ENCODE peak calls at places on chromosome 19, in five cellular contexts. J, A, N, Q and W are unnamed samples.

GRCh38 chr19:2302319-2303208 is 5.4 kb downstream of the LINGO3 start:
- DNase-seq in A (no peak), N (no peak), J (peak; percentile 57), Q (peak; percentile 82), W (peak; percentile 27)

GRCh38 chr19:13163609-13164364 is 13.6 kb downstream of the IER2 start:
- DNase-seq in J (peak; percentile 76), A (peak; percentile 88), N (peak; percentile 78), Q (peak; percentile 97), W (peak; percentile 81)

GRCh38 chr19:54573330-54573872 is at the start of gene LILRA2:
- DNase-seq in Q (no peak), A (no peak), J (no peak), N (no peak), W (no peak)

GRCh38 chr19:23440207-23440606 is 44.9 kb upstream of the ZNF91 start:
- DNase-seq in A (no peak), Q (no peak), J (no peak), N (no peak), W (no peak)

GRCh38 chr19:27972291-27973040 is 1240.5 kb downstream of the UQCRFS1 start:
- DNase-seq in Q (no peak), N (no peak), A (no peak), J (no peak), W (peak; percentile 35)

GRCh38 chr19:42412223-42412622 is 15.0 kb downstream of the LIPE start:
- DNase-seq in A (no peak), J (no peak), N (no peak), Q (no peak), W (no peak)

GRCh38 chr19:12922959-12923358 is 3.9 kb upstream of the SYCE2 start:
- DNase-seq in N (no peak), J (no peak), A (no peak), Q (no peak), W (no peak)

GRCh38 chr19:54332149-54332548 is 6.8 kb downstream of the LILRA4 start:
- DNase-seq in A (no peak), N (no peak), J (no peak), Q (peak; percentile 44), W (no peak)

GRCh38 chr19:48398329-48399235 is 5.1 kb downstream of the GRIN2D start:
- DNase-seq in N (peak; percentile 50), Q (peak; percentile 91), A (peak; percentile 51), J (peak; percentile 52), W (peak; percentile 76)

GRCh38 chr19:13917888-13918406 is 11.9 kb downstream of the CC2D1A start:
- DNase-seq in N (no peak), A (no peak), Q (no peak), J (peak; percentile 54), W (no peak)

GRCh38 chr19:10544242-10544752 is 593 bp downstream of the ATG4D start:
- DNase-seq in N (peak; percentile 53), Q (peak; percentile 76), J (peak; percentile 28), A (peak; percentile 25), W (no peak)

GRCh38 chr19:28168557-28168956 is 1044.4 kb downstream of the UQCRFS1 start:
- DNase-seq in J (no peak), Q (no peak), A (no peak), N (no peak), W (no peak)

GRCh38 chr19:14112809-14113385 is 4.7 kb downstream of the PRKACA start:
- DNase-seq in J (peak; percentile 76), A (peak; percentile 63), Q (peak; percentile 84), N (peak; percentile 87), W (peak; percentile 36)

GRCh38 chr19:15885167-15885566 is 12.7 kb downstream of the CYP4F2 start:
- DNase-seq in A (no peak), J (no peak), N (no peak), Q (no peak), W (no peak)

GRCh38 chr19:13195678-13196077 is 45.5 kb downstream of the IER2 start:
- DNase-seq in J (no peak), N (no peak), A (no peak), Q (no peak), W (no peak)

GRCh38 chr19:50327013-50327412 is 2.2 kb downstream of the KCNC3 start:
- DNase-seq in N (no peak), J (no peak), A (no peak), Q (no peak), W (no peak)

DNA sequence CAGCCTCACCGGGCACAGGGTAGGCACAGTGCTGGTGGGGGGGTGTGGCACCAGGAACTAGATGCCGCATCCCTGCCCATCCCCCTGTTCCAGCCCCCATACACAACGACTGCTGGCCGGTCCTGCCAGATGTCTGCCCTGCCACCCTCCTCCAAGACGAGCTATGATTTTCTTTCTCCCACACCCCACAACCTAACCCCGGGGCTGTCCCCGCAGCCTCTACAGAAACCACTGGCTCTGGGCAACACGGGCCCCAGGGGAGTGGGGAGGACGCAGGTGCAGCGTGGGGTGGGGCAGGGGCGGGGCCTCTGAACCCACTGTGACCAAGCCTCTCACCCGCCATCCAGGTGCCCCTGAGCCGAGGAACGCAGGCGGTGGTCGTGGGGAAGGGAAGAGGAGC is 15.5 kb downstream of the PGLS start:
- DNase-seq in J (no peak), N (no peak), Q (no peak), A (no peak), W (no peak)
- H3K4me3 ChIP-seq in J (no peak overlapping the region), N (no peak overlapping the region), Q (no peak overlapping the region), A (no peak overlapping the region), W (no peak overlapping the region)

DNA sequence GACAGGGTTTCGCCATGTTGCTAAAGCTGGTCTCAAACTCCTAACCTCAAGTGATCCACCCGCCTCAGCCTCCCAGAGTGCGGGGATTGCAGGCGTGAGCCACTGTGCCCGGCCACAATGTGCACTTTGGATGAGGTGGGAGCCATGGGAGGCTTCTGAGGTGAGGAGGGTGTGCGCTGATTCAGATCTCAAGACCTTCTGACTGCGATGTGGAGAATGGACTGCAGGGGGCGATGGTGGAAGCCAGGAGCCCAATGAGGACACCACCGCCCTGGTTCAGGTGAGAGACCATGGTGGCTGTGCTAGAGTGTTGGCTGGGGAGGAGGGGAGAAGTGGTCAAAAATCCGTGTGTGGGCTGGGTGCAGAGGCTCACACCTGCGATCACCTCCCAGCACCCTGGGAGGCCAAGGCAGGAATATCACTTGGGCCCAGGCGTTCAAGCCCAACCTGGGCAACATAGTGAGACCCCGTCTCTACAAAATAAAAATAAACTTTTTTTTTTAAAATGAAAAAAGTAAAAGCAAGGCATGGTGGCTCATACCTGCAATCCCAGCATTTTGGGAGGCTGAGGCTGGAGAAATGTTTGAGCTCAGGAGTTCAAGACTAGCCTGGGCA is 5.6 kb downstream of the INAFM1 start:
- DNase-seq in J (no peak), A (peak; percentile 36), Q (no peak), N (no peak), W (no peak)
- TF ChIP-seq CTCF in J (no peak), A (no peak), Q (peak; percentile 24), N (no peak), W (peak; percentile 57)

GRCh38 chr19:39540333-39540673 is 342 bp upstream of the EID2 start:
- DNase-seq in Q (no peak), A (no peak), J (no peak), N (no peak), W (no peak)
- H3K4me3 ChIP-seq in Q (no peak overlapping the region), A (peak overlapping the region; percentile 63), J (peak overlapping the region; percentile 74), N (peak overlapping the region; percentile 60), W (peak overlapping the region; percentile 35)

DNA sequence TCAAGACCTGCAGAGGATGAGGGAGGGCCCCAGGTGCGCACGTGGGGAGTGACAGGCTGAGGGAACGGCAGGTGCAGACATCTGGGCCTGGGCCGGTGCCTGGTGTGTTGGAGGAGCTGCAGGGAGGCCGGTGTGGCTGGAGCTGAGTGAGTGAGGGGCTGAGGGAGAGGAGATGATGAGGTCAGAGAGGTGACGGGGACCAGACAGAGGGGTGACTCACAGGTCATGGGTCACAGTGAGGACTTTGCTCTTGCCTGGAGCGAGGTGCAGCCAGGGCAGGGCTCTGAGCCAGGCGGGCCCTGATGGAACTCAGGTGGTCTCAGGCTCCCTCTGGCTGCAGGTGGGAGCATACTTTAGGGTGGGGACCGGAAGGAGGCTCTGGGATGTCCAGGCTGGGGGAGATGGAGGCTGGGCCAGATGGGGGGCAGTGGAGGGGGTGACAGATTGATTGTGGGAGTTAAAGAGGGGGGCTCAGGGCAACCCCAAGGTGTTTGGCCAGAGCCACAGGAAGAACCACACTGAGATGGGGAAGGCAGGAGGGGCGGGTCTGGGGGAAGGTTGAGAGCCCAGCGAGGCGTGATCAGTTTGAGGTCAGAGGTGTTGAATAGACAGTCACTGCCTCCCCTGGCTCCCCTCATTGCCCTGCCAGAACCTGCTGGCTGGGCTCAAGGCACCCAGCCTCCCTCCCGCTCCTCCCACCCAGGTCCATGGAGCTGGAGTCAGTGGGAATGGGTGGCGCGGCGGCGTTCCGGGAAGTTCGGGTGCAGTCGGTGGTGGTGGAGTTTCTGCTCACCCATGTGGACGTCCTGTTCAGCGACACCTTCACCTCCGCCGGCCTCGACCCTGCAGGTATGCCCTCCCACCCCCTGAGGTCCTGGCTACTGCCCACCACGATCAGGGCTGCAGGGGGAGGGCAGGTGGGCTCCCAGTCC is 8.4 kb downstream of the ARHGAP33 start:
- DNase-seq in J (no peak), N (peak; percentile 23), Q (no peak), A (no peak), W (no peak)
- TF ChIP-seq CTCF in J (no peak), N (no peak), Q (no peak), A (no peak), W (no peak)

GRCh38 chr19:56839665-56840451 is 668 bp downstream of the PEG3 start:
- DNase-seq in J (peak; percentile 95), Q (peak; percentile 98), N (peak; percentile 94), A (peak; percentile 93), W (no peak)
- H3K4me3 ChIP-seq in J (peak overlapping the region; percentile 56), Q (peak overlapping the region; percentile 45), N (peak overlapping the region; percentile 62), A (peak overlapping the region; percentile 57), W (no peak overlapping the region)